ENCODE peak calls at places on chromosomes 6 and 20, in ten cellular contexts. Q is stimulated activated CD4-positive, alpha-beta T cell treated with anti-CD3 and anti-CD28 coated beads, Interleukin-1b, Interleukin-23, amount 100 ng/mL, for 4 hours; B is Daoy; P is NCI-H1105; Y is BJ; U is T-cell; S is stomach; C is uterus; T is tibial artery; J is T-helper 2 cell. V is an unnamed sample.
A peak's percentile ranks its signal among the peaks of the same experiment; 100 is the strongest.

GRCh38 chr6:101391772-101392560 is 1.5 kb upstream of the GRIK2 start:
- DNase-seq in Y (no peak), P (no peak), J (no peak), U (no peak), T (no peak), Q (no peak), C (no peak), B (no peak), S (no peak), V (no peak)

GRCh38 chr6:119040229-119040628 is 38.2 kb downstream of the FAM184A start:
- DNase-seq in S (no peak), J (no peak), C (no peak), Q (no peak), U (no peak), T (no peak), Y (no peak), B (no peak), P (no peak), V (no peak)

GRCh38 chr6:143591441-143591840 is 79.9 kb upstream of the FUCA2 start:
- DNase-seq in B (no peak), T (no peak), J (no peak), C (no peak), U (no peak), Y (no peak), S (no peak), Q (no peak), P (no peak), V (no peak)

GRCh38 chr6:65819152-65819551 is 112.1 kb upstream of the EYS start:
- DNase-seq in U (no peak), C (no peak), Q (no peak), J (no peak), Y (no peak), B (no peak), S (no peak), T (no peak), P (no peak), V (no peak)

GRCh38 chr6:15253107-15254073 is 7.5 kb downstream of the JARID2 start:
- DNase-seq in S (no peak), U (no peak), P (no peak), B (no peak), Q (no peak), T (no peak), J (peak; percentile 9), C (no peak), Y (no peak), V (no peak)

GRCh38 chr20:36471885-36472642 is 69.3 kb upstream of the MYL9 start:
- DNase-seq in B (no peak), U (no peak), J (no peak), S (no peak), Q (no peak), Y (no peak), C (no peak), P (no peak), T (no peak), V (no peak)

GRCh38 chr6:137297887-137298286 is 78.7 kb upstream of the IFNGR1 start:
- DNase-seq in P (no peak), J (no peak), Y (no peak), B (peak; percentile 76), T (peak; percentile 30), C (no peak), Q (no peak), U (no peak), S (no peak), V (no peak)

GRCh38 chr6:74467533-74468215 is 738.2 kb downstream of the COL12A1 start:
- DNase-seq in C (no peak), T (no peak), Y (no peak), J (no peak), S (no peak), Q (no peak), U (no peak), P (no peak), B (no peak), V (no peak)

GRCh38 chr6:32952817-32953739 is at the start of gene HLA-DMA:
- DNase-seq in U (peak; percentile 75), Y (peak; percentile 95), J (peak; percentile 60), P (no peak), C (peak; percentile 66), B (peak; percentile 87), S (peak; percentile 93), T (peak; percentile 91), Q (peak; percentile 56), V (no peak)

GRCh38 chr6:148144917-148145521 is 197.6 kb upstream of the SASH1 start:
- DNase-seq in Y (no peak), U (no peak), P (peak; percentile 56), Q (peak; percentile 47), S (peak; percentile 73), J (peak; percentile 33), T (peak; percentile 77), B (peak; percentile 88), C (peak; percentile 60), V (peak; percentile 15)

GRCh38 chr20:58787211-58788067 is 63.3 kb downstream of the GNAS-AS1 start:
- DNase-seq in B (no peak), S (no peak), Y (no peak), J (no peak), C (no peak), Q (no peak), T (no peak), U (no peak), P (no peak), V (no peak)

GRCh38 chr6:157556671-157557430 is 175.9 kb downstream of the ZDHHC14 start:
- DNase-seq in Q (no peak), U (no peak), T (no peak), P (peak; percentile 90), B (no peak), S (peak; percentile 76), C (no peak), Y (no peak), J (no peak), V (peak; percentile 49)

GRCh38 chr20:44967207-44967807 is 995 bp downstream of the STK4 start:
- DNase-seq in P (no peak), Q (no peak), C (no peak), T (no peak), U (peak; percentile 38), B (peak; percentile 19), J (no peak), S (no peak), Y (no peak), V (no peak)

GRCh38 chr20:3277686-3278465 is 38.9 kb upstream of the SLC4A11 start:
- DNase-seq in B (no peak), C (no peak), P (no peak), U (no peak), T (no peak), J (no peak), Q (no peak), Y (no peak), S (no peak), V (no peak)

GRCh38 chr6:137904822-137905617 is 38.0 kb downstream of the TNFAIP3 start:
- DNase-seq in S (no peak), U (no peak), Q (peak; percentile 83), Y (no peak), C (no peak), B (peak; percentile 58), P (no peak), T (peak; percentile 39), J (peak; percentile 78), V (no peak)

GRCh38 chr20:58755751-58756524 is 63.3 kb downstream of the NPEPL1 start:
- DNase-seq in S (no peak), Y (no peak), B (no peak), J (no peak), Q (no peak), P (no peak), T (no peak), C (no peak), U (no peak), V (no peak)

GRCh38 chr6:164911873-164912580 is 397.4 kb downstream of the C6orf118 start:
- DNase-seq in T (no peak), Q (no peak), C (no peak), B (peak; percentile 26), J (no peak), S (no peak), P (peak; percentile 97), U (no peak), Y (no peak), V (no peak)

GRCh38 chr20:52937701-52938100 is 34.5 kb upstream of the TSHZ2 start:
- DNase-seq in C (no peak), S (no peak), T (no peak), B (peak; percentile 23), Y (no peak), P (no peak), J (no peak), U (no peak), Q (no peak), V (no peak)

GRCh38 chr6:53765270-53765669 is 29.5 kb upstream of the LRRC1 start:
- DNase-seq in B (no peak), S (no peak), U (no peak), C (no peak), T (no peak), Y (no peak), P (no peak), Q (no peak), J (no peak), V (no peak)

GRCh38 chr20:50113420-50114224 is 672 bp upstream of the UBE2V1 start:
- DNase-seq in T (no peak), C (no peak), Y (no peak), U (no peak), P (no peak), B (no peak), Q (no peak), J (no peak), S (no peak), V (no peak)

GRCh38 chr6:56417823-56418222 is 170.4 kb upstream of the COL21A1 start:
- DNase-seq in J (no peak), U (no peak), T (no peak), Q (no peak), P (no peak), S (no peak), Y (no peak), B (no peak), C (no peak), V (no peak)